ENCODE peak calls at places on chromosomes 3 and 15, in ten cellular contexts. M, Y, X, D, H, T, Z, S, L and O are unnamed samples.

GRCh38 chr15:29859981-29860745 is 37.9 kb upstream of the TJP1 start:
- DNase-seq in M (peak), Y (peak), X (no peak), D (no peak), H (no peak), T (no peak), Z (no peak), S (no peak), L (no peak), O (no peak)

GRCh38 chr3:45943207-45943846 is at the start of gene CXCR6:
- DNase-seq in M (no peak), Y (no peak), X (no peak), D (no peak), H (no peak), T (no peak), Z (no peak), S (no peak), L (no peak), O (no peak)

GRCh38 chr3:130263708-130264107 is 81.8 kb upstream of the COL6A5 start:
- DNase-seq in M (no peak), Y (no peak), X (no peak), D (no peak), H (no peak), T (no peak), Z (no peak), S (no peak), L (no peak), O (no peak)

GRCh38 chr3:149291178-149291577 is 42.3 kb downstream of the TM4SF18 start:
- DNase-seq in M (no peak), Y (no peak), X (no peak), D (no peak), H (peak), T (no peak), Z (no peak), S (no peak), L (peak), O (no peak)

GRCh38 chr15:91919014-91919534 is 65.6 kb downstream of the SLCO3A1 start:
- DNase-seq in M (no peak), Y (no peak), X (no peak), D (no peak), H (no peak), T (no peak), Z (peak), S (peak), L (no peak), O (no peak)

GRCh38 chr3:174957581-174958001 is 98.5 kb downstream of the NAALADL2 start:
- DNase-seq in M (peak), Y (peak), X (no peak), D (no peak), H (no peak), T (no peak), Z (no peak), S (no peak), L (no peak), O (no peak)

GRCh38 chr3:47098910-47099309 is 65.0 kb downstream of the SETD2 start:
- DNase-seq in M (peak), Y (no peak), X (no peak), D (no peak), H (no peak), T (no peak), Z (no peak), S (no peak), L (no peak), O (no peak)

GRCh38 chr3:120693439-120694172 is 11.6 kb upstream of the HGD start:
- DNase-seq in M (peak), Y (no peak), X (no peak), D (no peak), H (no peak), T (peak), Z (no peak), S (no peak), L (no peak), O (no peak)

GRCh38 chr3:71018794-71019193 is 564.7 kb downstream of the FOXP1 start:
- DNase-seq in M (no peak), Y (no peak), X (no peak), D (no peak), H (no peak), T (no peak), Z (no peak), S (no peak), L (no peak), O (no peak)

GRCh38 chr15:75723847-75724660 is 11.4 kb upstream of the CSPG4 start:
- DNase-seq in M (peak), Y (peak), X (peak), D (no peak), H (no peak), T (peak), Z (peak), S (peak), L (peak), O (peak)

GRCh38 chr15:70096215-70096974 is 1.3 kb downstream of the TLE3 start:
- DNase-seq in M (peak), Y (no peak), X (peak), D (peak), H (peak), T (no peak), Z (no peak), S (peak), L (peak), O (no peak)

GRCh38 chr3:99945328-99945995 is 127.8 kb downstream of the CMSS1 start:
- DNase-seq in M (peak), Y (no peak), X (no peak), D (no peak), H (no peak), T (no peak), Z (no peak), S (no peak), L (peak), O (no peak)

GRCh38 chr3:111069974-111070751 is 1.5 kb upstream of the NECTIN3 start:
- DNase-seq in M (no peak), Y (no peak), X (no peak), D (no peak), H (no peak), T (no peak), Z (no peak), S (peak), L (peak), O (no peak)

GRCh38 chr3:66971891-66972551 is 26.1 kb upstream of the KBTBD8 start:
- DNase-seq in M (peak), Y (no peak), X (peak), D (peak), H (peak), T (peak), Z (peak), S (peak), L (peak), O (no peak)

GRCh38 chr3:72950801-72951200 is 45.8 kb upstream of the PPP4R2 start:
- DNase-seq in M (no peak), Y (no peak), X (no peak), D (no peak), H (no peak), T (no peak), Z (no peak), S (no peak), L (no peak), O (no peak)

GRCh38 chr15:85592148-85592547 is 202.6 kb downstream of the KLHL25 start:
- DNase-seq in M (peak), Y (no peak), X (no peak), D (no peak), H (peak), T (no peak), Z (no peak), S (no peak), L (peak), O (no peak)

GRCh38 chr3:52570076-52570475 is 33.7 kb downstream of the UQCC5 start:
- DNase-seq in M (peak), Y (no peak), X (no peak), D (no peak), H (no peak), T (no peak), Z (no peak), S (no peak), L (no peak), O (no peak)

GRCh38 chr3:170707899-170708298 is 122.0 kb upstream of the SLC7A14 start:
- DNase-seq in M (no peak), Y (no peak), X (no peak), D (no peak), H (no peak), T (no peak), Z (no peak), S (no peak), L (no peak), O (no peak)

GRCh38 chr15:74821091-74821789 is 5.2 kb upstream of the CPLX3 start:
- DNase-seq in M (peak), Y (no peak), X (no peak), D (no peak), H (no peak), T (no peak), Z (no peak), S (no peak), L (no peak), O (no peak)

GRCh38 chr15:77731067-77731466 is 98.4 kb upstream of the LINGO1 start:
- DNase-seq in M (no peak), Y (no peak), X (no peak), D (no peak), H (no peak), T (no peak), Z (no peak), S (no peak), L (no peak), O (no peak)

GRCh38 chr3:108088697-108089096 is 2.1 kb downstream of the CD47 start:
- DNase-seq in M (peak), Y (no peak), X (no peak), D (peak), H (no peak), T (no peak), Z (no peak), S (no peak), L (no peak), O (no peak)

GRCh38 chr15:69457304-69458280 is 5.0 kb downstream of the RPLP1 start:
- DNase-seq in M (no peak), Y (no peak), X (no peak), D (no peak), H (peak), T (no peak), Z (no peak), S (no peak), L (no peak), O (no peak)

GRCh38 chr3:117603097-117603496 is 893.5 kb downstream of the TUSC7 start:
- DNase-seq in M (no peak), Y (no peak), X (no peak), D (no peak), H (peak), T (no peak), Z (no peak), S (no peak), L (no peak), O (no peak)

GRCh38 chr15:70817266-70817665 is 36.7 kb downstream of the LARP6 start:
- DNase-seq in M (no peak), Y (no peak), X (no peak), D (no peak), H (no peak), T (no peak), Z (no peak), S (no peak), L (no peak), O (no peak)

GRCh38 chr3:128122013-128122412 is 1.6 kb downstream of the RUVBL1 start:
- DNase-seq in M (no peak), Y (no peak), X (no peak), D (no peak), H (no peak), T (no peak), Z (no peak), S (no peak), L (no peak), O (no peak)

GRCh38 chr15:25345943-25346342 is 92.9 kb downstream of the UBE3A start:
- DNase-seq in M (peak), Y (no peak), X (no peak), D (no peak), H (no peak), T (no peak), Z (peak), S (peak), L (peak), O (no peak)

GRCh38 chr15:91821458-91821857 is 32.0 kb upstream of the SLCO3A1 start:
- DNase-seq in M (no peak), Y (peak), X (no peak), D (no peak), H (no peak), T (no peak), Z (no peak), S (no peak), L (no peak), O (no peak)